ENCODE peak calls at places on chromosomes 1 and 21, in ten cellular contexts. N is fibroblast of mammary gland, L is iPS-NIHi11, B is C1 segment of cervical spinal cord, D is T-helper 2 cell, Z is HEK293T, J is hepatocyte, T is NCI-H1694, F is memory B cell, I is HT1080. S is an unnamed sample.

GRCh38 chr1:86155807-86156561 is 588 bp downstream of the COL24A1 start:
- DNase-seq in N (peak), L (peak), B (no peak), D (no peak), Z (peak), J (peak), T (no peak), F (no peak), I (no peak), S (no peak)

GRCh38 chr1:227532019-227532619 is 31.2 kb upstream of the ZNF678 start:
- DNase-seq in N (no peak), L (no peak), B (no peak), D (no peak), Z (no peak), J (no peak), T (no peak), F (no peak), I (peak), S (no peak)

GRCh38 chr21:28910280-28910887 is 82.3 kb downstream of the LTN1 start:
- DNase-seq in N (no peak), L (no peak), B (no peak), D (no peak), Z (no peak), J (no peak), T (no peak), F (no peak), I (no peak), S (no peak)

GRCh38 chr1:156465747-156466365 is 34.7 kb downstream of the MEF2D start:
- DNase-seq in N (peak), L (peak), B (no peak), D (no peak), Z (no peak), J (no peak), T (no peak), F (no peak), I (no peak), S (no peak)

GRCh38 chr1:185998391-185998790 is 264.2 kb downstream of the HMCN1 start:
- DNase-seq in N (no peak), L (no peak), B (no peak), D (no peak), Z (peak), J (no peak), T (no peak), F (no peak), I (no peak), S (no peak)

GRCh38 chr1:178094752-178095645 is 1.1 kb downstream of the RASAL2 start:
- DNase-seq in N (peak), L (no peak), B (no peak), D (no peak), Z (no peak), J (no peak), T (no peak), F (no peak), I (peak), S (peak)

GRCh38 chr1:243708210-243708609 is 141.8 kb downstream of the AKT3 start:
- DNase-seq in N (no peak), L (no peak), B (no peak), D (no peak), Z (no peak), J (no peak), T (peak), F (no peak), I (no peak), S (no peak)

GRCh38 chr1:31703431-31704260 is at the start of gene COL16A1:
- DNase-seq in N (peak), L (peak), B (peak), D (no peak), Z (no peak), J (peak), T (no peak), F (peak), I (no peak), S (no peak)

GRCh38 chr1:94071956-94072355 is 49.0 kb downstream of the ABCA4 start:
- DNase-seq in N (no peak), L (no peak), B (no peak), D (no peak), Z (no peak), J (no peak), T (no peak), F (no peak), I (no peak), S (no peak)

GRCh38 chr1:28144203-28145135 is 32.0 kb downstream of the PTAFR start:
- DNase-seq in N (peak), L (no peak), B (no peak), D (no peak), Z (no peak), J (no peak), T (no peak), F (no peak), I (peak), S (no peak)

GRCh38 chr1:47106792-47107191 is 30.4 kb upstream of the CYP4A22 start:
- DNase-seq in N (no peak), L (no peak), B (no peak), D (no peak), Z (no peak), J (no peak), T (no peak), F (no peak), I (no peak), S (no peak)

GRCh38 chr1:202184750-202185460 is 8.7 kb upstream of the LGR6 start:
- DNase-seq in N (peak), L (peak), B (peak), D (peak), Z (peak), J (peak), T (peak), F (peak), I (peak), S (peak)

GRCh38 chr1:155061381-155062150 is 2.0 kb upstream of the EFNA4 start:
- DNase-seq in N (peak), L (peak), B (peak), D (peak), Z (peak), J (peak), T (peak), F (peak), I (peak), S (peak)

GRCh38 chr1:29648798-29649374 is 412.6 kb downstream of the PTPRU start:
- DNase-seq in N (no peak), L (no peak), B (no peak), D (no peak), Z (no peak), J (no peak), T (no peak), F (no peak), I (no peak), S (no peak)

GRCh38 chr1:221439008-221439733 is 302.7 kb downstream of the DUSP10 start:
- DNase-seq in N (peak), L (no peak), B (no peak), D (peak), Z (no peak), J (peak), T (no peak), F (no peak), I (peak), S (no peak)

GRCh38 chr1:15432327-15432726 is 5.9 kb upstream of the CTRC start:
- DNase-seq in N (no peak), L (no peak), B (no peak), D (no peak), Z (no peak), J (peak), T (no peak), F (no peak), I (no peak), S (no peak)

GRCh38 chr1:2778220-2778592 is 23.3 kb downstream of the TTC34 start:
- DNase-seq in N (no peak), L (no peak), B (no peak), D (no peak), Z (no peak), J (no peak), T (no peak), F (no peak), I (no peak), S (no peak)

GRCh38 chr1:43058545-43059360 is 100.1 kb upstream of the SLC2A1 start:
- DNase-seq in N (peak), L (no peak), B (peak), D (no peak), Z (no peak), J (peak), T (no peak), F (no peak), I (peak), S (peak)

GRCh38 chr1:227886993-227887696 is 60.6 kb downstream of the WNT9A start:
- DNase-seq in N (peak), L (peak), B (no peak), D (no peak), Z (no peak), J (peak), T (peak), F (no peak), I (no peak), S (no peak)

GRCh38 chr1:32984090-32984828 is 19.6 kb upstream of the RNF19B start:
- DNase-seq in N (peak), L (peak), B (no peak), D (peak), Z (no peak), J (no peak), T (no peak), F (no peak), I (no peak), S (no peak)

GRCh38 chr1:31412732-31413404 is at the start of gene SERINC2:
- DNase-seq in N (no peak), L (peak), B (no peak), D (no peak), Z (peak), J (peak), T (no peak), F (peak), I (no peak), S (no peak)

GRCh38 chr1:112704908-112705627 is 1.9 kb downstream of the RHOC start:
- DNase-seq in N (peak), L (peak), B (peak), D (no peak), Z (peak), J (peak), T (no peak), F (no peak), I (peak), S (peak)

GRCh38 chr1:8902765-8903164 is 24.3 kb upstream of the ENO1 start:
- DNase-seq in N (peak), L (no peak), B (no peak), D (no peak), Z (no peak), J (no peak), T (no peak), F (no peak), I (no peak), S (no peak)

GRCh38 chr1:158049867-158050266 is 56.4 kb downstream of the KIRREL1 start:
- DNase-seq in N (peak), L (no peak), B (no peak), D (no peak), Z (no peak), J (no peak), T (no peak), F (no peak), I (no peak), S (no peak)

GRCh38 chr1:219535021-219535420 is 77.9 kb downstream of the ZC3H11B start:
- DNase-seq in N (no peak), L (no peak), B (no peak), D (no peak), Z (no peak), J (no peak), T (no peak), F (no peak), I (no peak), S (no peak)

GRCh38 chr1:180081474-180081873 is 73.2 kb upstream of the QSOX1 start:
- DNase-seq in N (no peak), L (no peak), B (no peak), D (no peak), Z (no peak), J (no peak), T (no peak), F (no peak), I (no peak), S (no peak)

GRCh38 chr1:156089704-156090103 is 7.4 kb upstream of the MEX3A start:
- DNase-seq in N (no peak), L (no peak), B (no peak), D (no peak), Z (no peak), J (no peak), T (peak), F (no peak), I (no peak), S (no peak)

GRCh38 chr21:29372063-29372802 is 73.5 kb downstream of the BACH1 start:
- DNase-seq in N (peak), L (peak), B (no peak), D (peak), Z (peak), J (peak), T (peak), F (peak), I (peak), S (peak)

GRCh38 chr1:41726899-41727748 is 191.6 kb downstream of the HIVEP3 start:
- DNase-seq in N (no peak), L (peak), B (peak), D (no peak), Z (no peak), J (no peak), T (peak), F (peak), I (no peak), S (no peak)

GRCh38 chr1:244801246-244801645 is 34.2 kb upstream of the COX20 start:
- DNase-seq in N (peak), L (peak), B (no peak), D (peak), Z (peak), J (no peak), T (peak), F (peak), I (peak), S (no peak)

GRCh38 chr1:33429846-33430750 is 797 bp downstream of the PHC2 start:
- DNase-seq in N (no peak), L (no peak), B (peak), D (peak), Z (peak), J (peak), T (no peak), F (no peak), I (no peak), S (peak)

GRCh38 chr1:4428711-4429110 is 225.7 kb upstream of the AJAP1 start:
- DNase-seq in N (no peak), L (no peak), B (no peak), D (no peak), Z (no peak), J (no peak), T (no peak), F (no peak), I (peak), S (no peak)

GRCh38 chr1:204634260-204634910 is 51.2 kb downstream of the LRRN2 start:
- DNase-seq in N (no peak), L (no peak), B (no peak), D (no peak), Z (no peak), J (no peak), T (no peak), F (no peak), I (no peak), S (no peak)

GRCh38 chr21:41786521-41786987 is 19.7 kb upstream of the RIPK4 start:
- DNase-seq in N (no peak), L (no peak), B (no peak), D (no peak), Z (no peak), J (peak), T (no peak), F (no peak), I (peak), S (no peak)

GRCh38 chr1:75614455-75615379 is 3.8 kb upstream of the SLC44A5 start:
- DNase-seq in N (peak), L (peak), B (peak), D (no peak), Z (peak), J (peak), T (peak), F (peak), I (peak), S (peak)

GRCh38 chr1:199669916-199670315 is 357.6 kb upstream of the NR5A2 start:
- DNase-seq in N (no peak), L (no peak), B (no peak), D (no peak), Z (no peak), J (no peak), T (no peak), F (no peak), I (no peak), S (no peak)

GRCh38 chr1:160681067-160681890 is 30.3 kb downstream of the CD48 start:
- DNase-seq in N (peak), L (peak), B (peak), D (peak), Z (peak), J (peak), T (no peak), F (peak), I (peak), S (peak)

S was measured in NCI-H2227 treated with DMSO at 0.1 percent for 48 hours.